ENCODE peak calls at places on chromosome 13, in five cellular contexts. N is heart left ventricle, B is IMR-90, V is HCT116, F is body of pancreas. Q is an unnamed sample. For H3K4me1, the result is how much of the 10 kb centered on the place peaks cover.

GRCh38 chr13:41694902-41695301 is 237.6 kb downstream of the RGCC start:
- ATAC-seq in N (peak), B (peak), V (peak), F (peak), Q (peak)

GRCh38 chr13:70849267-70849666 is 741.0 kb upstream of the KLHL1 start:
- ATAC-seq in V (no peak), N (no peak), B (no peak), F (no peak), Q (no peak)

GRCh38 chr13:94858856-94859811 is 146.8 kb upstream of the SOX21 start:
- ATAC-seq in F (peak), N (peak), V (no peak), B (no peak), Q (peak)

GRCh38 chr13:46126074-46126473 is 21.2 kb upstream of the CPB2 start:
- ATAC-seq in V (no peak), N (no peak), F (no peak), B (no peak), Q (no peak)

GRCh38 chr13:51801631-51802099 is 2.3 kb downstream of the DHRS12 start:
- ATAC-seq in N (peak), B (no peak), F (peak), V (no peak), Q (no peak)

GRCh38 chr13:41502676-41503075 is 45.3 kb downstream of the RGCC start:
- ATAC-seq in N (no peak), V (no peak), B (no peak), F (no peak), Q (no peak)

GRCh38 chr13:50417597-50417996 is 402.4 kb downstream of the KCNRG start:
- ATAC-seq in F (no peak), B (no peak), V (peak), N (no peak), Q (no peak)

GRCh38 chr13:79663420-79663819 is 182.5 kb downstream of the NDFIP2 start:
- ATAC-seq in V (no peak), F (no peak), B (no peak), N (peak), Q (no peak)

DNA sequence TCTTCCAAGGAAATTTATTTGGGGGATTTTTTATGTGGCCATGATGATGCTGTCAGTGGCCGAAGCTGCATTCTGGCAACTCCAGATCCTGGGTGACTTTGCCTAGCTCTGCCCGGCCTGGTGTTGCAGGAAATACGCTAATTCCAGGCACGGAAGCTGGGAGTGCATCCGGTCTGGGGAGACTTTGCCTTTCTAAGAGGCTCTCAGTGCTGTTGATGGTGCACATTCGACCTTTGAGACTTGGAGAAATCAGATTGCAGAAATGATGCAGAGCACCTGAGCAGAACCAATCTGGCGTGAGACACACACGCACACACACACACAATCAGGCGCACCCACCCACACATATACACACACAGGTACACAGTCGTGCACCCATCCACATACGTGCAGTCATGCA is 5.9 kb upstream of the TMEM255B start:
- ATAC-seq in V (no peak), F (no peak), B (no peak), N (no peak), Q (no peak)
- TF ChIP-seq POLR2A in V (no peak), F (no peak), B (no peak), N (no peak), Q (no peak)

GRCh38 chr13:110350509-110350908 is 43.4 kb downstream of the COL4A2 start:
- ATAC-seq in V (no peak), F (no peak), N (no peak), B (no peak), Q (no peak)
- H3K4me1 ChIP-seq in V (under half), F (under half), N (under half), B (under half), Q (half or more)

DNA sequence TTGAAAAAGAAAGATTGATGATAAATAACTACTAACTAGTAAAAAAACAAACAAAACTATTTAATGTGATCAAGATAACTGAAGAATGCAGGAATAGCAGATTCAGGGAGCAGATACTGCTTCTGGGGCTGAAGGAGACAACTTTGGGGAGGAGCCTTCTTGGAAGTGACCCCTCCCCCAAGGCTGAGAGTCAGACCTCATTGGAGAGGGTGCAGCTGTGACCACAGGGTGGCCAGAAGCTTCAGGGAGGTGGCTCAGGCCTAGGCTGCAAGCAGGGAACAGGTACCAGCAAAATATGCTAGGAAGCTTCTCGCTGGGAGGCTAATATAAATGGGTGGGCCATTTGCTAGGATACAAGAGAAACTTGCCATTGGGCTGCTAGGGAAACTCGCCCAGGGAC is 149.9 kb downstream of the MYO16 start:
- ATAC-seq in B (no peak), N (no peak), F (no peak), V (peak), Q (no peak)
- TF ChIP-seq POLR2A in B (no peak), N (no peak), F (no peak), V (no peak), Q (no peak)

GRCh38 chr13:23375007-23375971 is 58.2 kb downstream of the SACS start:
- ATAC-seq in N (peak), V (peak), B (peak), F (peak), Q (peak)

GRCh38 chr13:23378009-23378632 is 55.4 kb downstream of the SACS start:
- ATAC-seq in B (peak), F (no peak), N (no peak), V (no peak), Q (no peak)

GRCh38 chr13:23381877-23382276 is 51.6 kb downstream of the SACS start:
- ATAC-seq in F (no peak), N (no peak), B (no peak), V (no peak), Q (no peak)

GRCh38 chr13:23380534-23380933 is 53.0 kb downstream of the SACS start:
- ATAC-seq in N (no peak), V (no peak), B (no peak), F (no peak), Q (no peak)

GRCh38 chr13:23377603-23378002 is 55.9 kb downstream of the SACS start:
- ATAC-seq in B (no peak), V (no peak), N (no peak), F (no peak), Q (no peak)
- H3K4me1 ChIP-seq in B (under half), V (under half), N (under half), F (under half), Q (under half)

DNA sequence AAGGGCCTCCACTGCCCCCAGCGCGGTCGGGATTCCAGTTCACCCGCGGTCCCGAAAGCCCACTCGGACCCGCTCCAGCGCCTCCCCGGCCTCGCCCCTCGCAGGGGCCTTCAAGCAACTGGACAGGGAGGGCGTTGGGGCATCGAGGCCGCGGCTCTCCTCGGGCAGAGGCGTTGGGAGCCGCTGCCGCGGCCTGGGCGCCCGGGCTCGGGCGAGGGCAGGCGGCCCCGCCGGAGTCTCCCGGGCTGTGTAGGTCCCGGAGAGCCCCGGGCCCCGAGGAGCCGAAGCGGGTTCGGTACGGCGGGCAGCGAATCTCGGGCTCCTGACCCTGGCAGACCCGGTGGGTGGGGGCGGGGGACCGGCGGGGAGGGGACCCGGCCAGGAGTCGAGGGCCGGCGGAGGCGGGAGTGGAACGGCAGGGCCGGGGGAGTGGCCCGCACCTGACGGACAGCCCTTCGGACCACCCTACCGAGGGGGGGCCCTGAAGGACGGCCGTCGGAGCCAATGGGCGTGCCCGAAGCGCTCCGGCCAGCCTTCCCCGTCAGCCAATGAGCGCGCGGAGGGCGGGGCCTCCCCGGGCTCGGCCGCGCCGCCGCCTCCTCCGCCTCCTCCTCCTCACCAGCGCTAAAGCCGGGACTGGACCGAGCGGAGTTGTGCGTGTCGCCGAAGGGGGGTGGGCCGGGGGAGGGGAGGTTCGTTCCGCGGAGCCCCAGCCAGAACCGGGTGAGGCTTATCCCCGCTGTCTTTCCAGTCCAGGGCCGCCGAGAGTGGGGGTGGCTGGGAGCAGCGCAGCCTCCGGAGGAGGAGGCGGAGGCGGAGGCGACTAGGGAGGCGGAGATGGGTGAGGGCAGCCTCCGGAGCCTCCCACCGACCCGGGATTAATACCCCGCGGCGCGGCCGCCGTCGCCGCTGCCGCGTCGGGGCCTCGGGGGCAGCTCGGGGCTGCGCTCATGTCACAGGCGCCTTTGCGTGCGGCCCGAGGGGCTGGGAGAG is at the start of gene ZMYM2:
- ATAC-seq in B (peak), N (peak), V (peak), F (peak), Q (peak)
- TF ChIP-seq POLR2A in B (peak), N (peak), V (peak), F (peak), Q (peak)

GRCh38 chr13:23673354-23673753 is 103.1 kb downstream of the TNFRSF19 start:
- ATAC-seq in V (no peak), B (peak), F (no peak), N (no peak), Q (no peak)
- H3K4me1 ChIP-seq in V (under half), B (under half), F (under half), N (under half), Q (under half)